ENCODE peak calls at places on chromosome 2, in five cellular contexts. One of them, this sample, is unnamed.

GRCh38 chr2:151063271-151063670 is 198.4 kb downstream of the RBM43 start:
- DNase-seq in GM12878: no peak
- DNase-seq in H1: no peak
- DNase-seq in NT2/D1: peak
- DNase-seq in HepG2: no peak
- DNase-seq in this sample: no peak

GRCh38 chr2:113257511-113258264 is 21.0 kb downstream of the PAX8 start:
- DNase-seq in HepG2: no peak
- DNase-seq in H1: no peak
- DNase-seq in NT2/D1: no peak
- DNase-seq in GM12878: no peak
- DNase-seq in this sample: no peak

GRCh38 chr2:41510108-41510507 is 537.7 kb upstream of the PKDCC start:
- DNase-seq in NT2/D1: no peak
- DNase-seq in H1: no peak
- DNase-seq in HepG2: no peak
- DNase-seq in GM12878: no peak
- DNase-seq in this sample: no peak

GRCh38 chr2:22855761-22856184 is 529.2 kb upstream of the KLHL29 start:
- DNase-seq in NT2/D1: no peak
- DNase-seq in GM12878: no peak
- DNase-seq in H1: no peak
- DNase-seq in HepG2: no peak
- DNase-seq in this sample: no peak

GRCh38 chr2:1553671-1554295 is 140.5 kb downstream of the TPO start:
- DNase-seq in NT2/D1: no peak
- DNase-seq in HepG2: no peak
- DNase-seq in GM12878: no peak
- DNase-seq in H1: no peak
- DNase-seq in this sample: no peak

GRCh38 chr2:24493713-24494112 is 2.7 kb downstream of the NCOA1 start:
- DNase-seq in GM12878: no peak
- DNase-seq in NT2/D1: no peak
- DNase-seq in HepG2: no peak
- DNase-seq in H1: no peak
- DNase-seq in this sample: no peak

GRCh38 chr2:45074713-45075112 is 65.5 kb upstream of the SIX2 start:
- DNase-seq in H1: peak
- DNase-seq in GM12878: no peak
- DNase-seq in NT2/D1: no peak
- DNase-seq in HepG2: no peak
- DNase-seq in this sample: no peak

GRCh38 chr2:172783091-172783898 is 47.6 kb downstream of the RAPGEF4 start:
- DNase-seq in NT2/D1: peak
- DNase-seq in GM12878: no peak
- DNase-seq in H1: no peak
- DNase-seq in HepG2: peak
- DNase-seq in this sample: no peak

GRCh38 chr2:186540971-186541370 is 48.9 kb upstream of the ITGAV start:
- DNase-seq in NT2/D1: no peak
- DNase-seq in GM12878: no peak
- DNase-seq in HepG2: no peak
- DNase-seq in H1: no peak
- DNase-seq in this sample: no peak

DNA sequence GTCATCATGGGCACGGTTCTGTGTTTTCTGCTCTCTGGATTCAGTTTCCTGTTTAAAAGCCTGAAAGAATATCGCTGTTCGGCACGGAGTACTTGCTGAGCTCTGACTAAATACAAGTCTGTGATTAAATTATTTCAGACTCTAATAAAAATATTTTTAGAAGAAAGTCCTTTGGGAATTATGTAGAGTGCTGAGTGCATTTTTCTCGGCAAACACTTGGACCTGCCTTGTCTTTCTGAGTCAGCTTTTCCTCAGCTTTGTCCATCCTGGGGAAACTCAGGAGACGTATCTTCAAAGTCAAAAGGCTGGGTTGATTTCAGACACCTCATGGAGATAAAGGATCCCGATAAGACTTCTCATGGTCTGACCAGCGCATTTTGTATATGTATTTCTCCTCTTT is 45.9 kb downstream of the IL1R2 start:
- DNase-seq in H1: no peak
- DNase-seq in NT2/D1: no peak
- DNase-seq in GM12878: no peak
- DNase-seq in HepG2: no peak
- DNase-seq in this sample: no peak
- TF ChIP-seq SUZ12 in H1: no peak
- TF ChIP-seq SUZ12 in NT2/D1: no peak
- TF ChIP-seq SUZ12 in GM12878: no peak
- TF ChIP-seq SUZ12 in HepG2: no peak
- TF ChIP-seq SUZ12 in this sample: no peak

GRCh38 chr2:206723288-206723687 is 5.1 kb upstream of the DYTN start:
- DNase-seq in HepG2: no peak
- DNase-seq in NT2/D1: no peak
- DNase-seq in H1: no peak
- DNase-seq in GM12878: no peak
- DNase-seq in this sample: no peak

GRCh38 chr2:206733341-206733740 is 15.1 kb upstream of the DYTN start:
- DNase-seq in HepG2: no peak
- DNase-seq in NT2/D1: no peak
- DNase-seq in H1: no peak
- DNase-seq in GM12878: no peak
- DNase-seq in this sample: no peak

GRCh38 chr2:206727287-206727686 is 9.1 kb upstream of the DYTN start:
- DNase-seq in GM12878: no peak
- DNase-seq in HepG2: no peak
- DNase-seq in H1: no peak
- DNase-seq in NT2/D1: no peak
- DNase-seq in this sample: no peak

DNA sequence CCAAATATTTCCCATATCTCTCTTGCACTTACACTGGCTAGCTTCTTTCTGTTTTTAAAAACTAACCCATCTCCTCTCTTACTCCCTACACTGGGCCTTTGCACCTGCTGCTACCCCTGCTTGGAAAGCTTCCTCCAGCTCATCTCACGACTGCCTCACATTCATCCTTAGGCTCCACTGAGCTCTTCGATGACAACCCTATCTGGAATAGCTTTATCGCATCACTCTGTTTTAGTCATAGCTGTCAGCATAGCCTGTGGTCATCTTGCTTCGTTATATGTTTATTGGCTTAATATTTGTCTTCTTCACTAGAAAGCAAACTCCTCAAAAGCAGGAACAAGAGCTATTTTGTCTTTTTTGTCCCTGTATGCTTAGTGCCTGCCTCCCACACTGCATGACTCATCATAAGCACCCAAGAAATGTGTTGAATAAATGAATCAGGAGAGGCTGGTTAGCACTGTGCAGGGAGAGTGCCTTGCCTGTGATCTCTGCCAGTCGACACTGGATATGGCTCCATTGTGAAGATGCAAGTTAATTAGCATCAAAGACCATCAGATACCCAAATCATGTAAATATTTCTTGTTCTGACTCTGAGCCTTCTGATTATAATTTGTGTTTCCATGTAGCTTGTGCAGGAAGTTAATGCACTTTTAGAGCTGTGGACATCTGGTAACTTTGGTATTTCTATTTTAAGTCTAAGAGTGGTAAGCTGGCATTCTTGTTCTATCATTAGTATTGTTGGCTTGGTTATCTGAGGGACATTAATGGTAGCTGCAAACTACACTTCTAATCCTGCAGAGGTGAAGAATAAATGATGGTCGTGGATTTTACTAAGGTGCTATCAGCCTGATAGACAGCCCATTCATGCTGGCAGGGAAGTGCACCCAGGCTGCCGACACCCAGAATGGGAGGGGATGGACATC is 10.3 kb upstream of the DYTN start:
- DNase-seq in HepG2: peak
- DNase-seq in GM12878: no peak
- DNase-seq in H1: no peak
- DNase-seq in NT2/D1: no peak
- DNase-seq in this sample: no peak
- TF ChIP-seq SUZ12 in HepG2: no peak
- TF ChIP-seq SUZ12 in GM12878: no peak
- TF ChIP-seq SUZ12 in H1: no peak
- TF ChIP-seq SUZ12 in NT2/D1: no peak
- TF ChIP-seq SUZ12 in this sample: no peak

DNA sequence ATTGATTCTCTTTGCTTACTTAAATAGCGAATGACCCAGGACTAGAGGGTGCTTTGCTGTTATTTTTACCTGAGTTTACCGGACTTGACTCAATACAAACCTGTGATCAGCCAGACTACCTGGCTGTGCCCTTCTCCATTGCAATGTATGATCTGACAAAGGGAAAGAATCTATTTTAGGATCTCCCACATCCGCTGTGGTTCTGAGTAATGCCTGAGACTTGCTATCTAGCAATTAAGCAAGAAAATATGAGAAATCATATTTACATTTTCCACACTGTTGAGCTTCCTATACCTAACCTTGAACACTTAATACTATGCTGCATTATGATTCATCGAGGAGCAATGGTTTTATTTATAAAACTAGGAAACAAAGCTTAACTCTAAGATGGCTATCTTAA is 215.2 kb downstream of the RAD51AP2 start:
- DNase-seq in NT2/D1: no peak
- DNase-seq in H1: no peak
- DNase-seq in GM12878: no peak
- DNase-seq in HepG2: no peak
- DNase-seq in this sample: no peak
- TF ChIP-seq SUZ12 in NT2/D1: no peak
- TF ChIP-seq SUZ12 in H1: no peak
- TF ChIP-seq SUZ12 in GM12878: no peak
- TF ChIP-seq SUZ12 in HepG2: no peak
- TF ChIP-seq SUZ12 in this sample: no peak

GRCh38 chr2:229387815-229388214 is 116.7 kb upstream of the PID1 start:
- DNase-seq in H1: no peak
- DNase-seq in GM12878: no peak
- DNase-seq in HepG2: no peak
- DNase-seq in NT2/D1: no peak
- DNase-seq in this sample: no peak
- TF ChIP-seq SUZ12 in H1: no peak
- TF ChIP-seq SUZ12 in GM12878: no peak
- TF ChIP-seq SUZ12 in HepG2: no peak
- TF ChIP-seq SUZ12 in NT2/D1: no peak
- TF ChIP-seq SUZ12 in this sample: no peak

DNA sequence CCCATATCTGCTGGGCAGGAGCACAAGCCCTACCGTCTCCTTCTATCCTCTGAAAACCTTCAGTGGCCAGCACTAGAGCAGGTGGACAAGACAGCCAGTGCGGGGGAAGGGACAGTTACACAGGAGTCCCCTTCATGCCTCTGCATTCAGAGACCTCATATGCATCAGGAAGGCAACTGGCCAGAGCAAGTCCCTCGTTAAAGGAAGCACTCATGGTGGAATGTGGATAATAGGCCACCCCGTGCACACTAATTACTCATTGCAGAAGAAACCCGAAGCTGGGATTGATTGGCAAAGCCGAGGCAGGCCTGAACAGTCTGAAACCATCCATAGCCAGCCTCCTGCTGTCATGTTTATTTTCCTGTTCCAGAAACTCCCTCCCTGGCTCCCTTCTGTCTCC is 11.2 kb downstream of the KIAA2012 start:
- DNase-seq in H1: no peak
- DNase-seq in HepG2: no peak
- DNase-seq in GM12878: no peak
- DNase-seq in NT2/D1: peak
- DNase-seq in this sample: peak
- TF ChIP-seq SUZ12 in H1: no peak
- TF ChIP-seq SUZ12 in HepG2: no peak
- TF ChIP-seq SUZ12 in GM12878: no peak
- TF ChIP-seq SUZ12 in NT2/D1: no peak
- TF ChIP-seq SUZ12 in this sample: no peak

GRCh38 chr2:86062043-86062442 is 43.6 kb downstream of the POLR1A start:
- DNase-seq in GM12878: no peak
- DNase-seq in NT2/D1: no peak
- DNase-seq in H1: no peak
- DNase-seq in HepG2: peak
- DNase-seq in this sample: no peak
- TF ChIP-seq SUZ12 in GM12878: no peak
- TF ChIP-seq SUZ12 in NT2/D1: no peak
- TF ChIP-seq SUZ12 in H1: no peak
- TF ChIP-seq SUZ12 in HepG2: no peak
- TF ChIP-seq SUZ12 in this sample: no peak

GRCh38 chr2:174052639-174052976 is 87.4 kb upstream of the SP3 start:
- DNase-seq in HepG2: no peak
- DNase-seq in GM12878: no peak
- DNase-seq in NT2/D1: no peak
- DNase-seq in H1: no peak
- DNase-seq in this sample: no peak
- TF ChIP-seq SUZ12 in HepG2: no peak
- TF ChIP-seq SUZ12 in GM12878: no peak
- TF ChIP-seq SUZ12 in NT2/D1: no peak
- TF ChIP-seq SUZ12 in H1: no peak
- TF ChIP-seq SUZ12 in this sample: no peak

DNA sequence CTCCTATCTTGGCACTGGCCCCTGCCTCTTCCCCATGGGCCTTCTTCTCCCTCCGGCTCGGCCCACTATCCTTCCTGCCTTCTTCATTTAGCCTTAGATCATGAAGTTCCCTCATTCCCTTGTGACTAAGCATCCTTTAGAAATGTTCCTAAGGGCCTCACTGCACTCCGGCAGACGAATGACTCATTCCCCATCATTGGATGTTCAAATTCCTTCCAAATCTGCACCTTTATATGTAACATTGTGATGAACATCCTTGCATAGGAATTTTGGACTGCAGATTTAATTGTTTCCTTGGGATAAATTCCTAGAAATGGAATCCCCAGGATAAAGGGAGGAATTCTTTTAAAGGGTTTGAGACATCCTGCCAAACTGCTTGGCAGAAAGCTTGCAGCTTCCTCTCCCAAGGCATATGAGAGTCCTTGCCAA is 19.0 kb downstream of the CRACDL start:
- DNase-seq in H1: no peak
- DNase-seq in GM12878: no peak
- DNase-seq in NT2/D1: no peak
- DNase-seq in HepG2: no peak
- DNase-seq in this sample: no peak
- TF ChIP-seq SUZ12 in H1: no peak
- TF ChIP-seq SUZ12 in GM12878: no peak
- TF ChIP-seq SUZ12 in NT2/D1: no peak
- TF ChIP-seq SUZ12 in HepG2: no peak
- TF ChIP-seq SUZ12 in this sample: no peak

GRCh38 chr2:85446296-85447221 is 28.0 kb downstream of the SH2D6 start:
- DNase-seq in GM12878: no peak
- DNase-seq in H1: no peak
- DNase-seq in HepG2: no peak
- DNase-seq in NT2/D1: no peak
- DNase-seq in this sample: no peak
- TF ChIP-seq SUZ12 in GM12878: no peak
- TF ChIP-seq SUZ12 in H1: no peak
- TF ChIP-seq SUZ12 in HepG2: no peak
- TF ChIP-seq SUZ12 in NT2/D1: no peak
- TF ChIP-seq SUZ12 in this sample: no peak

This sample was measured in HEK293T.